ENCODE peak calls at places on chromosomes 13 and 19, in four cellular contexts. Q is AG04450; N is fibroblast of pulmonary artery; Z is CD4-positive, alpha-beta T cell. A is an unnamed sample.
A peak's percentile ranks its signal among the peaks of the same experiment; 100 is the strongest.

GRCh38 chr13:34943675-34944634 is 1.9 kb downstream of the NBEA start:
- DNase-seq in Q (no peak), N (no peak), Z (no peak), A (no peak)

GRCh38 chr19:14022469-14022868 is 5.5 kb upstream of the RLN3 start:
- DNase-seq in Q (no peak), N (peak; percentile 32), Z (no peak), A (no peak)

GRCh38 chr19:41226053-41226873 is 7.2 kb downstream of the AXL start:
- DNase-seq in Q (peak; percentile 85), N (peak; percentile 92), Z (peak; percentile 26), A (peak; percentile 33)

GRCh38 chr13:105579821-105580707 is 955.4 kb downstream of the EFNB2 start:
- DNase-seq in Q (no peak), N (no peak), Z (no peak), A (no peak)

GRCh38 chr19:10565028-10565566 is 713 bp downstream of the KRI1 start:
- DNase-seq in Q (no peak), N (peak; percentile 32), Z (peak; percentile 30), A (peak; percentile 34)

GRCh38 chr13:44132710-44133109 is 240.9 kb upstream of the SERP2 start:
- DNase-seq in Q (no peak), N (peak; percentile 70), Z (no peak), A (no peak)

GRCh38 chr19:18520848-18521691 is 800 bp downstream of the ELL start:
- DNase-seq in Q (no peak), N (no peak), Z (no peak), A (peak; percentile 30)

GRCh38 chr13:99956473-99957349 is 14.9 kb downstream of the ZIC5 start:
- DNase-seq in Q (no peak), N (no peak), Z (no peak), A (peak; percentile 27)

GRCh38 chr19:29741776-29742175 is 26.7 kb upstream of the C19orf12 start:
- DNase-seq in Q (no peak), N (no peak), Z (no peak), A (no peak)

GRCh38 chr13:59452189-59452588 is 711.5 kb downstream of the DIAPH3 start:
- DNase-seq in Q (no peak), N (no peak), Z (no peak), A (no peak)

GRCh38 chr13:100394005-100394695 is 194.4 kb downstream of the GGACT start:
- DNase-seq in Q (peak; percentile 61), N (peak; percentile 50), Z (no peak), A (no peak)

GRCh38 chr19:6568816-6569215 is 22.1 kb downstream of the CD70 start:
- DNase-seq in Q (no peak), N (no peak), Z (no peak), A (no peak)

GRCh38 chr13:101893021-101893420 is 440.5 kb downstream of the ITGBL1 start:
- DNase-seq in Q (no peak), N (no peak), Z (no peak), A (no peak)

GRCh38 chr13:73767747-73768315 is 366.4 kb downstream of the KLF12 start:
- DNase-seq in Q (no peak), N (no peak), Z (peak; percentile 21), A (peak; percentile 24)

GRCh38 chr13:109684836-109685602 is 101.4 kb downstream of the IRS2 start:
- DNase-seq in Q (no peak), N (peak; percentile 62), Z (no peak), A (no peak)

GRCh38 chr13:104530741-104531140 is 1464.5 kb upstream of the SLC10A2 start:
- DNase-seq in Q (no peak), N (no peak), Z (no peak), A (no peak)

GRCh38 chr13:99686157-99686572 is 184.9 kb downstream of the TM9SF2 start:
- DNase-seq in Q (no peak), N (peak; percentile 4), Z (no peak), A (peak; percentile 36)

GRCh38 chr13:50419466-50419865 is 404.2 kb downstream of the KCNRG start:
- DNase-seq in Q (no peak), N (no peak), Z (no peak), A (no peak)

GRCh38 chr19:18466354-18466753 is 28.4 kb upstream of the ISYNA1 start:
- DNase-seq in Q (no peak), N (no peak), Z (no peak), A (no peak)

GRCh38 chr19:7397687-7398086 is 49.0 kb downstream of the ARHGEF18 start:
- DNase-seq in Q (peak; percentile 43), N (peak; percentile 89), Z (no peak), A (no peak)

GRCh38 chr13:38372818-38373217 is 23.2 kb downstream of the UFM1 start:
- DNase-seq in Q (no peak), N (no peak), Z (no peak), A (no peak)

GRCh38 chr13:99467764-99468163 is 33.5 kb upstream of the TM9SF2 start:
- DNase-seq in Q (no peak), N (peak; percentile 46), Z (no peak), A (no peak)

GRCh38 chr13:109954441-109954840 is 168.1 kb upstream of the IRS2 start:
- DNase-seq in Q (no peak), N (no peak), Z (no peak), A (no peak)

GRCh38 chr13:51050021-51050886 is 60.8 kb downstream of the C13orf42 start:
- DNase-seq in Q (peak; percentile 41), N (no peak), Z (no peak), A (no peak)

GRCh38 chr13:50549221-50549942 is 294.1 kb downstream of the DLEU7 start:
- DNase-seq in Q (no peak), N (no peak), Z (no peak), A (no peak)

DNA sequence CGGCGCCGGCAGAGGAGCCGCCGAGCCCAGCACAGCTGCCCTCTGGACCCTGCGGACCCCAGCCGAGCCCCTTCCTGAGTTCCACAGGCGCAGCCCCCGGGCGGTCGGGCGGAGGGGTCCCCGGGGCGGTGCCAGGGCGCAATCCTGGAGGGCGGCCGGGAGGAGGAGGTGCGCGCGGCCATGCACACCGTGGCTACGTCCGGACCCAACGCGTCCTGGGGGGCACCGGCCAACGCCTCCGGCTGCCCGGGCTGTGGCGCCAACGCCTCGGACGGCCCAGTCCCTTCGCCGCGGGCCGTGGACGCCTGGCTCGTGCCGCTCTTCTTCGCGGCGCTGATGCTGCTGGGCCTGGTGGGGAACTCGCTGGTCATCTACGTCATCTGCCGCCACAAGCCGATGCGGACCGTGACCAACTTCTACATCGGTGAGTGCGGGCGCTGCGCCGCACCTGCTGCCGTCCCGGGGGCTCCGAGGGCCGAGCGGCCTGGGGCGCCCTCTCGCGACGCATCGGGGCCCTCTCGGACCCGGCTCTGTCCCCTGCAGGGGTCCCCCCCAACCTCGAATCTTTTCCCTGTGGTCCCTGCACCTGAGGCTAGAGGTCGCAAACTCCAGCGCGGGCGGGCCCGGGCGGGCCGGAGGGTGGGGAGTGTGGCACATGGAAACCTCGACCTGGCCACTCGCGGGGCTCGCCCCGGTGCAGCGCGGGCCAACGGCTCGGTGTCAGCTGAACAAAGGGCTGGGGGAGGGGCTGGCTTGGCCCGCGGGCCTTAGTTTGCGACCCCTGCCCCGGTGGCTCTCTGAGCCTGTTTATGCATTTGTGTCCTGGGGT is at the start of gene KISS1R:
- DNase-seq in Q (no peak), N (no peak), Z (peak; percentile 53), A (no peak)
- TF ChIP-seq CTCF in Q (peak; percentile 33), N (peak; percentile 7), Z (peak; percentile 81), A (peak; percentile 25)

GRCh38 chr13:30038884-30039283 is 188.5 kb upstream of the UBL3 start:
- DNase-seq in Q (no peak), N (peak; percentile 52), Z (no peak), A (no peak)
- TF ChIP-seq CTCF in Q (peak; percentile 19), N (peak; percentile 7), Z (no peak), A (no peak)

GRCh38 chr19:52527134-52527953 is at the start of gene ZNF808:
- DNase-seq in Q (peak; percentile 61), N (peak; percentile 91), Z (peak; percentile 98), A (peak; percentile 93)
- TF ChIP-seq CTCF in Q (peak; percentile 68), N (peak; percentile 58), Z (peak; percentile 35), A (peak; percentile 69)

GRCh38 chr19:57812201-57812600 is 2.5 kb downstream of the ZNF552 start:
- DNase-seq in Q (no peak), N (no peak), Z (no peak), A (no peak)

GRCh38 chr19:57814505-57815246 is at the start of gene ZNF552:
- DNase-seq in Q (peak; percentile 72), N (peak; percentile 94), Z (peak; percentile 63), A (peak; percentile 68)

GRCh38 chr19:57816652-57817051 is 1.9 kb upstream of the ZNF552 start:
- DNase-seq in Q (no peak), N (no peak), Z (no peak), A (no peak)

GRCh38 chr19:57815247-57816075 is 748 bp upstream of the ZNF552 start:
- DNase-seq in Q (no peak), N (no peak), Z (no peak), A (no peak)

GRCh38 chr19:57813919-57814504 is 701 bp downstream of the ZNF552 start:
- DNase-seq in Q (no peak), N (no peak), Z (no peak), A (no peak)
- TF ChIP-seq CTCF in Q (no peak), N (no peak), Z (no peak), A (no peak)

A was measured in endothelial cell.